ENCODE peak calls at places on chromosomes 5 and 9, in four cellular contexts. One of them, this sample, is unnamed.

GRCh38 chr5:66829826-66830225 is 233.6 kb downstream of the MAST4 start:
- DNase-seq in choroid plexus epithelial cell: peak
- DNase-seq in GM06990: no peak
- DNase-seq in uterus: no peak
- DNase-seq in this sample: no peak

GRCh38 chr9:8531831-8532230 is 732.3 kb upstream of the DMAC1 start:
- DNase-seq in uterus: no peak
- DNase-seq in choroid plexus epithelial cell: no peak
- DNase-seq in GM06990: no peak
- DNase-seq in this sample: no peak

GRCh38 chr9:70753311-70753710 is 338.9 kb upstream of the KLF9 start:
- DNase-seq in GM06990: no peak
- DNase-seq in uterus: no peak
- DNase-seq in choroid plexus epithelial cell: no peak
- DNase-seq in this sample: no peak

GRCh38 chr5:59992206-59992605 is 98.7 kb upstream of the PDE4D start:
- DNase-seq in choroid plexus epithelial cell: no peak
- DNase-seq in GM06990: no peak
- DNase-seq in uterus: no peak
- DNase-seq in this sample: no peak

GRCh38 chr5:150625164-150625535 is 15.3 kb upstream of the SYNPO start:
- DNase-seq in choroid plexus epithelial cell: no peak
- DNase-seq in GM06990: peak
- DNase-seq in uterus: peak
- DNase-seq in this sample: peak

GRCh38 chr5:14983666-14984441 is 112.3 kb upstream of the ANKH start:
- DNase-seq in choroid plexus epithelial cell: no peak
- DNase-seq in GM06990: no peak
- DNase-seq in uterus: no peak
- DNase-seq in this sample: no peak

GRCh38 chr9:77744877-77745435 is 96.8 kb upstream of the GNA14 start:
- DNase-seq in GM06990: no peak
- DNase-seq in uterus: no peak
- DNase-seq in choroid plexus epithelial cell: no peak
- DNase-seq in this sample: no peak

GRCh38 chr5:141017943-141018342 is 33.2 kb upstream of the PCDHB1 start:
- DNase-seq in GM06990: no peak
- DNase-seq in uterus: no peak
- DNase-seq in choroid plexus epithelial cell: no peak
- DNase-seq in this sample: no peak

GRCh38 chr5:149202910-149203451 is 61.7 kb downstream of the ABLIM3 start:
- DNase-seq in choroid plexus epithelial cell: no peak
- DNase-seq in uterus: no peak
- DNase-seq in GM06990: no peak
- DNase-seq in this sample: no peak

GRCh38 chr5:96115467-96115812 is 153.8 kb upstream of the ELL2 start:
- DNase-seq in GM06990: no peak
- DNase-seq in uterus: no peak
- DNase-seq in choroid plexus epithelial cell: no peak
- DNase-seq in this sample: no peak

GRCh38 chr9:133074111-133074651 is 12.4 kb downstream of the CEL start:
- DNase-seq in uterus: no peak
- DNase-seq in choroid plexus epithelial cell: peak
- DNase-seq in GM06990: no peak
- DNase-seq in this sample: no peak

GRCh38 chr9:85994191-85994590 is 53.2 kb downstream of the NAA35 start:
- DNase-seq in choroid plexus epithelial cell: no peak
- DNase-seq in uterus: no peak
- DNase-seq in GM06990: no peak
- DNase-seq in this sample: no peak

GRCh38 chr5:59640411-59640810 is 253.1 kb downstream of the PDE4D start:
- DNase-seq in uterus: no peak
- DNase-seq in choroid plexus epithelial cell: peak
- DNase-seq in GM06990: no peak
- DNase-seq in this sample: no peak

GRCh38 chr5:14086261-14086660 is 56.9 kb upstream of the TRIO start:
- DNase-seq in uterus: no peak
- DNase-seq in GM06990: no peak
- DNase-seq in choroid plexus epithelial cell: peak
- DNase-seq in this sample: no peak

GRCh38 chr5:151612689-151613427 is 21.7 kb upstream of the FAT2 start:
- DNase-seq in uterus: no peak
- DNase-seq in GM06990: peak
- DNase-seq in choroid plexus epithelial cell: peak
- DNase-seq in this sample: no peak

GRCh38 chr5:32541241-32541640 is 44.1 kb upstream of the SUB1 start:
- DNase-seq in choroid plexus epithelial cell: peak
- DNase-seq in uterus: no peak
- DNase-seq in GM06990: no peak
- DNase-seq in this sample: no peak

GRCh38 chr5:31921852-31922305 is 252.2 kb downstream of the GOLPH3 start:
- DNase-seq in uterus: no peak
- DNase-seq in choroid plexus epithelial cell: peak
- DNase-seq in GM06990: no peak
- DNase-seq in this sample: no peak

GRCh38 chr5:89994266-89994665 is 415.3 kb downstream of the CETN3 start:
- DNase-seq in choroid plexus epithelial cell: no peak
- DNase-seq in GM06990: no peak
- DNase-seq in uterus: no peak
- DNase-seq in this sample: no peak

GRCh38 chr5:89471556-89471955 is 588.6 kb upstream of the MEF2C start:
- DNase-seq in GM06990: no peak
- DNase-seq in choroid plexus epithelial cell: peak
- DNase-seq in uterus: no peak
- DNase-seq in this sample: no peak

GRCh38 chr5:78162253-78162862 is 132.1 kb downstream of the AP3B1 start:
- DNase-seq in choroid plexus epithelial cell: peak
- DNase-seq in uterus: no peak
- DNase-seq in GM06990: no peak
- DNase-seq in this sample: no peak

GRCh38 chr9:126626117-126627022 is 12.6 kb downstream of the LMX1B start:
- DNase-seq in uterus: no peak
- DNase-seq in choroid plexus epithelial cell: no peak
- DNase-seq in GM06990: no peak
- DNase-seq in this sample: no peak
- H3K4me3 ChIP-seq in uterus: peak
- H3K4me3 ChIP-seq in choroid plexus epithelial cell: no peak
- H3K4me3 ChIP-seq in GM06990: peak
- H3K4me3 ChIP-seq in this sample: peak

DNA sequence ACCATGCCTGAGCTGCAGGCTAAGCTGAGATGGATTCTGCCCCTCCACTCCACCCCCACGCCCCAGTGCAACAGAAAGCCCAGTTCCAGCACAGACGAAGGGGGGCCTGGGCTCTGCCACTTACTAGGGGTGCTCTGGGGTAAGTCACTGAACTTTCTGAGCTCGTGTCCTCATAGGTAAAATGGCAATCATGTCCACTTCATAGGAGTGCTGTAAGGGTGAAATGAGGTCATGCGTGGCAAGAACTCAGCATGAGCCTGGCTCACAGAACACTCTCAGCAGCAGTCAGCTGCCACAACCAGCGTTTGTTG is 8.4 kb upstream of the PSD2 start:
- DNase-seq in uterus: no peak
- DNase-seq in choroid plexus epithelial cell: no peak
- DNase-seq in GM06990: no peak
- DNase-seq in this sample: no peak
- H3K4me3 ChIP-seq in uterus: peak
- H3K4me3 ChIP-seq in choroid plexus epithelial cell: no peak
- H3K4me3 ChIP-seq in GM06990: no peak
- H3K4me3 ChIP-seq in this sample: no peak

GRCh38 chr5:6768590-6769230 is 55.5 kb downstream of the TENT4A start:
- DNase-seq in GM06990: no peak
- DNase-seq in uterus: no peak
- DNase-seq in choroid plexus epithelial cell: no peak
- DNase-seq in this sample: no peak

GRCh38 chr5:6766558-6767191 is 53.4 kb downstream of the TENT4A start:
- DNase-seq in choroid plexus epithelial cell: no peak
- DNase-seq in GM06990: no peak
- DNase-seq in uterus: peak
- DNase-seq in this sample: peak

GRCh38 chr5:6763191-6763590 is 50.0 kb downstream of the TENT4A start:
- DNase-seq in choroid plexus epithelial cell: no peak
- DNase-seq in uterus: no peak
- DNase-seq in GM06990: no peak
- DNase-seq in this sample: no peak

GRCh38 chr5:6767481-6768063 is 54.3 kb downstream of the TENT4A start:
- DNase-seq in uterus: no peak
- DNase-seq in GM06990: no peak
- DNase-seq in choroid plexus epithelial cell: no peak
- DNase-seq in this sample: no peak

GRCh38 chr5:6765612-6766525 is 52.6 kb downstream of the TENT4A start:
- DNase-seq in GM06990: peak
- DNase-seq in choroid plexus epithelial cell: peak
- DNase-seq in uterus: peak
- DNase-seq in this sample: peak
- H3K4me3 ChIP-seq in GM06990: no peak
- H3K4me3 ChIP-seq in choroid plexus epithelial cell: no peak
- H3K4me3 ChIP-seq in uterus: no peak
- H3K4me3 ChIP-seq in this sample: no peak

DNA sequence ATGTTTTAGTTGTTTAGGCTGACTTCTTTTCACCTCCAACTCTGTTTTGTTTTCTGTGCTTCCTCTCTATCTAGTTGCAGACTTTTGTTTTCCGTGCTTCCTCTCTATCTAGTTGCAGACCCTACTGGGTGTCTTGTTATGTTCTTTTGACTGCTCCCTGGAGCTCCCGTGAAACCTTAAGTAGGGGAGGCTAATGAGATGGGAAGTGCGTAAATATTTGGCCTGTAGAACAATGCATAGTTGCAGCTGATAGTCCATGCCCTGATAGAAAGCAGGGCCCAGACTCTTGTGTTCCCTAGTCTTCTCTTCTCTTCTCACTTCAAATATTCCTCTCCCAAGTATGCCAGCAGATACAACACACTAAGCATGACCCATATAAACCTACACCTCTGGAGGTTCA is 757.0 kb downstream of the BRINP1 start:
- DNase-seq in GM06990: no peak
- DNase-seq in choroid plexus epithelial cell: no peak
- DNase-seq in uterus: no peak
- DNase-seq in this sample: no peak
- H3K4me3 ChIP-seq in GM06990: no peak
- H3K4me3 ChIP-seq in choroid plexus epithelial cell: no peak
- H3K4me3 ChIP-seq in uterus: no peak
- H3K4me3 ChIP-seq in this sample: no peak

This sample was measured in adrenal gland.